ENCODE peak calls at places on chromosomes 6 and 20, in six cellular contexts. K is GM23338; B is H9; A is upper lobe of right lung; M is fibroblast of lung; W is CD8-positive, alpha-beta T cell. J is an unnamed sample.

GRCh38 chr6:154276810-154277577 is 79.6 kb downstream of the IPCEF1 start:
- DNase-seq in W (no peak), K (peak; percentile 33), M (peak; percentile 46), B (no peak), A (no peak), J (peak; percentile 43)

GRCh38 chr6:4401408-4402367 is 266.3 kb upstream of the ECI2 start:
- DNase-seq in K (no peak), W (no peak), B (no peak), A (no peak), M (peak; percentile 25), J (no peak)

GRCh38 chr6:45728674-45729073 is 287.0 kb downstream of the CLIC5 start:
- DNase-seq in K (no peak), W (no peak), B (no peak), A (no peak), M (peak; percentile 74), J (no peak)

GRCh38 chr20:59006864-59007757 is at the start of gene CTSZ:
- DNase-seq in K (peak; percentile 85), W (peak; percentile 35), A (peak; percentile 91), M (peak; percentile 29), B (peak; percentile 67), J (peak; percentile 53)

GRCh38 chr20:43605715-43606114 is 15.0 kb downstream of the IFT52 start:
- DNase-seq in W (no peak), K (no peak), B (no peak), M (no peak), A (no peak), J (no peak)

GRCh38 chr20:41162396-41162795 is 25.1 kb downstream of the PLCG1 start:
- DNase-seq in K (no peak), B (no peak), W (no peak), A (no peak), M (no peak), J (no peak)

GRCh38 chr6:71420693-71421328 is 132.2 kb downstream of the OGFRL1 start:
- DNase-seq in A (peak; percentile 96), M (peak; percentile 96), B (peak; percentile 97), K (peak; percentile 98), W (peak; percentile 16), J (no peak)

GRCh38 chr6:151374024-151374423 is 17.3 kb downstream of the ZBTB2 start:
- DNase-seq in A (no peak), M (no peak), W (no peak), B (peak; percentile 62), K (peak; percentile 55), J (no peak)

GRCh38 chr6:143290206-143290605 is 160.3 kb downstream of the ADAT2 start:
- DNase-seq in M (no peak), A (no peak), K (no peak), W (no peak), B (no peak), J (no peak)

GRCh38 chr6:33620158-33620583 is 951 bp upstream of the ITPR3 start:
- DNase-seq in K (no peak), W (peak; percentile 28), M (peak; percentile 35), A (peak; percentile 86), B (peak; percentile 55), J (peak; percentile 61)

GRCh38 chr6:52049252-52050050 is 38.0 kb downstream of the PKHD1 start:
- DNase-seq in W (no peak), B (no peak), K (peak; percentile 77), M (peak; percentile 10), A (no peak), J (peak; percentile 60)

GRCh38 chr20:37697314-37697713 is 3.5 kb downstream of the CTNNBL1 start:
- DNase-seq in A (no peak), K (no peak), W (no peak), B (no peak), M (no peak), J (peak; percentile 62)

GRCh38 chr20:32909896-32910571 is 51.3 kb downstream of the EFCAB8 start:
- DNase-seq in K (no peak), M (no peak), B (no peak), A (peak; percentile 52), W (no peak), J (no peak)

GRCh38 chr20:43016257-43016656 is 173.4 kb downstream of the PTPRT start:
- DNase-seq in K (no peak), W (no peak), B (no peak), M (no peak), A (no peak), J (no peak)

GRCh38 chr6:7154341-7155139 is 46.8 kb downstream of the RREB1 start:
- DNase-seq in K (no peak), B (no peak), A (no peak), M (no peak), W (peak; percentile 28), J (no peak)

GRCh38 chr6:91476000-91476399 is 889.1 kb upstream of the MAP3K7 start:
- DNase-seq in K (peak; percentile 4), B (no peak), A (no peak), M (peak; percentile 83), W (no peak), J (no peak)

GRCh38 chr20:41735949-41736348 is 117.8 kb upstream of the CHD6 start:
- DNase-seq in B (no peak), A (no peak), W (no peak), M (no peak), K (no peak), J (no peak)

GRCh38 chr6:169145991-169146501 is 107.6 kb downstream of the THBS2 start:
- DNase-seq in K (no peak), A (no peak), W (no peak), B (no peak), M (peak; percentile 79), J (no peak)

GRCh38 chr6:149129401-149130077 is 188.0 kb upstream of the TAB2 start:
- DNase-seq in M (peak; percentile 75), W (no peak), B (no peak), A (no peak), K (no peak), J (no peak)

GRCh38 chr6:169983651-169984050 is 232.2 kb downstream of the ERMARD start:
- DNase-seq in W (no peak), K (no peak), A (no peak), M (no peak), B (no peak), J (no peak)

GRCh38 chr20:48673485-48673884 is 154.3 kb downstream of the PREX1 start:
- DNase-seq in W (no peak), A (no peak), M (no peak), B (no peak), K (no peak), J (no peak)

GRCh38 chr20:2869381-2869780 is 3.9 kb upstream of the PTPRA start:
- DNase-seq in K (no peak), A (no peak), B (no peak), W (no peak), M (no peak), J (no peak)

GRCh38 chr6:7673063-7673536 is 52.8 kb upstream of the BMP6 start:
- DNase-seq in K (peak; percentile 87), M (peak; percentile 26), W (no peak), A (peak; percentile 68), B (peak; percentile 83), J (no peak)

GRCh38 chr6:163782436-163783003 is 368.0 kb downstream of the QKI start:
- DNase-seq in B (peak; percentile 42), A (no peak), M (no peak), K (peak; percentile 30), W (no peak), J (peak; percentile 20)

GRCh38 chr6:12335131-12335527 is 45.0 kb downstream of the EDN1 start:
- DNase-seq in K (no peak), W (no peak), B (no peak), M (no peak), A (no peak), J (no peak)

GRCh38 chr20:56606174-56606945 is 22.7 kb upstream of the TFAP2C start:
- DNase-seq in A (no peak), B (no peak), M (no peak), W (no peak), K (no peak), J (no peak)

GRCh38 chr6:5553767-5554166 is 292.5 kb downstream of the FARS2 start:
- DNase-seq in K (no peak), M (no peak), A (no peak), W (no peak), B (no peak), J (no peak)

GRCh38 chr6:5559651-5560050 is 298.3 kb downstream of the FARS2 start:
- DNase-seq in W (no peak), B (no peak), M (no peak), K (no peak), A (no peak), J (no peak)

GRCh38 chr6:5557506-5557905 is 296.2 kb downstream of the FARS2 start:
- DNase-seq in M (no peak), W (no peak), B (no peak), K (no peak), A (no peak), J (no peak)

GRCh38 chr6:5554226-5554625 is 292.9 kb downstream of the FARS2 start:
- DNase-seq in B (no peak), W (no peak), M (no peak), A (no peak), K (no peak), J (no peak)

GRCh38 chr6:5556011-5556410 is 294.7 kb downstream of the FARS2 start:
- DNase-seq in M (no peak), B (no peak), W (no peak), K (no peak), A (no peak), J (no peak)
- TF ChIP-seq CTCF in M (no peak), B (no peak), W (no peak), K (no peak), A (no peak), J (no peak)

DNA sequence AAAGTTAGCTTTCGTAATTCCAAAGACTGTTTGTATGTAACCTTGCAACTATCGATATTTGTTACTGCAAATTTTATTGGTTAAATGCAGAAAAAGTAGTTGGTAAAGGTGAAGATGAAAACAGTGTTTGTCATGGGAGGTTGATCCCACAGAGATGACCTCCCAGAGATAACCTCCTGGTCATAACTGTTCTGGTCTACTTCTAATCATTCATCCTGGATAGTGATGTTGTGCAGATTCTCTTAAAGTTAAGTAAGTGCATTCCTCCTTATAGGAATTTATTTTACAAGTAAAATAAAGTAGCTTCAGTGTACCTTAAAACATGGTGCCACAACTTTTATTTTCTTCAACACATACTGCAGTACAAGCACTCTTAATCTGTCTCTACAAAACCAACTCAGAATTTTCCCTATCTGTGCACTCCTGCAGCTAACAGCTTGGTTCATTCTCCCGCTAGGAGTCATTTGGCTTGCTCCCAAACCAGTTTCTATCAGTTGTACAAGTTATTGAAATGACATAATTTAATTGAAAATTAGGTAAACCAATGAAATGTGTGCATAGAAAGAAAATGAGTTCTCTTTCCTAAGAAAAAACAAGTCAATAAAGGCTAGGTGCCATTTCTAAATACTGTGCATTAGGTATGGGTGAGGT is 19.2 kb downstream of the METTL24 start:
- DNase-seq in A (no peak), W (no peak), B (no peak), M (no peak), K (no peak), J (no peak)
- H3K27ac ChIP-seq in A (no peak overlapping the region), W (no peak overlapping the region), B (no peak overlapping the region), M (no peak overlapping the region), K (no peak overlapping the region), J (no peak overlapping the region)

GRCh38 chr6:56246941-56247653 is at the start of gene COL21A1:
- DNase-seq in A (peak; percentile 65), K (peak; percentile 94), M (peak; percentile 33), W (no peak), B (peak; percentile 95), J (no peak)
- TF ChIP-seq CTCF in A (peak; percentile 22), K (peak; percentile 22), M (peak; percentile 54), W (no peak), B (peak; percentile 64), J (no peak)

DNA sequence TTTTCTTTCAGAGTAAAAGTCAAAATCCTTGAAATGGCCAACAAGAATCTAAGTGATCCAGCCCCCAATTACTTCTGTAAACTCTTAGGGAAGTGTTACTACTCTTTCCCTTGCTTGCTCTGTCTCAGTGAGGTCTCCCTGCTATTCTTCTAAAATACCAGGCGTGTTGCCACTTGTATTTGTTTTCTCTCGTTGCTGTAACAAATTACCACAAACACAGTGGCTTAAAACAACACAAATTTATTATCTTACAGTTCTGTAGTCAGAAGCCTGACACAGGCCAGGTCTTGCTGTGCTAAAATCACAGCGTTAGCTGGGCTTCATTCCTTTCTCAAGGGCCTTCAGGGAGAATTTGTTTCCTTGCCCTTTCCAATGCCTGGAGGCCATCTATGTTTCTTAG is 59.9 kb downstream of the HECA start:
- DNase-seq in A (no peak), M (no peak), K (no peak), W (no peak), B (no peak), J (no peak)
- H3K27ac ChIP-seq in A (no peak overlapping the region), M (no peak overlapping the region), K (no peak overlapping the region), W (no peak overlapping the region), B (no peak overlapping the region), J (no peak overlapping the region)

J was measured in OCI-LY7.